ENCODE peak calls at places on chromosomes 5 and 9, in eight cellular contexts. H, I, R, O, E, K, M and W are unnamed samples.

GRCh38 chr9:134666801-134667200 is 25.2 kb downstream of the COL5A1 start:
- DNase-seq in H (no peak), I (no peak), R (no peak), O (no peak), E (no peak), K (no peak), M (no peak), W (no peak)

GRCh38 chr9:114853071-114853865 is 47.4 kb upstream of the TNFSF15 start:
- DNase-seq in H (no peak), I (no peak), R (peak; percentile 26), O (no peak), E (no peak), K (no peak), M (no peak), W (no peak)

GRCh38 chr5:170057311-170057710 is 48.4 kb upstream of the FOXI1 start:
- DNase-seq in H (no peak), I (no peak), R (no peak), O (peak; percentile 59), E (no peak), K (no peak), M (no peak), W (no peak)

GRCh38 chr5:147410496-147411395 is 99.1 kb downstream of the DPYSL3 start:
- DNase-seq in H (no peak), I (peak; percentile 45), R (no peak), O (no peak), E (no peak), K (no peak), M (peak; percentile 46), W (no peak)

GRCh38 chr9:19720374-19720773 is 68.5 kb downstream of the SLC24A2 start:
- DNase-seq in H (no peak), I (peak; percentile 70), R (no peak), O (no peak), E (no peak), K (no peak), M (no peak), W (no peak)

GRCh38 chr5:131082034-131082550 is 83.0 kb downstream of the HINT1 start:
- DNase-seq in H (no peak), I (peak; percentile 10), R (no peak), O (no peak), E (no peak), K (no peak), M (no peak), W (no peak)

GRCh38 chr9:69461488-69461887 is 136.5 kb downstream of the ENTREP1 start:
- DNase-seq in H (no peak), I (no peak), R (no peak), O (no peak), E (no peak), K (no peak), M (no peak), W (no peak)

GRCh38 chr5:94690778-94691177 is 72.3 kb downstream of the SLF1 start:
- DNase-seq in H (no peak), I (peak; percentile 10), R (no peak), O (no peak), E (no peak), K (no peak), M (no peak), W (no peak)

GRCh38 chr5:170393235-170393634 is 4.1 kb upstream of the KCNMB1 start:
- DNase-seq in H (peak; percentile 10), I (no peak), R (no peak), O (no peak), E (no peak), K (no peak), M (no peak), W (no peak)

GRCh38 chr9:82972446-82972845 is 90.5 kb downstream of the RASEF start:
- DNase-seq in H (no peak), I (no peak), R (peak; percentile 34), O (no peak), E (no peak), K (no peak), M (no peak), W (no peak)

GRCh38 chr5:25119654-25120053 is 474.9 kb upstream of the CDH10 start:
- DNase-seq in H (no peak), I (no peak), R (no peak), O (no peak), E (no peak), K (no peak), M (no peak), W (no peak)

GRCh38 chr9:116115731-116116353 is 37.7 kb upstream of the PAPPA start:
- DNase-seq in H (no peak), I (peak; percentile 83), R (no peak), O (no peak), E (no peak), K (no peak), M (no peak), W (no peak)

GRCh38 chr9:109499631-109500120 is 1.6 kb upstream of the PTPN3 start:
- DNase-seq in H (no peak), I (peak; percentile 63), R (peak; percentile 77), O (peak; percentile 68), E (peak; percentile 84), K (peak; percentile 82), M (peak; percentile 46), W (peak; percentile 77)

GRCh38 chr9:77647267-77647658 is 859 bp downstream of the GNA14 start:
- DNase-seq in H (no peak), I (no peak), R (no peak), O (no peak), E (no peak), K (no peak), M (no peak), W (no peak)

GRCh38 chr9:117344892-117345660 is 69.8 kb downstream of the ASTN2 start:
- DNase-seq in H (no peak), I (no peak), R (no peak), O (no peak), E (no peak), K (no peak), M (no peak), W (no peak)

GRCh38 chr5:142825378-142826089 is 55.4 kb downstream of the ARHGAP26 start:
- DNase-seq in H (no peak), I (no peak), R (no peak), O (no peak), E (no peak), K (no peak), M (no peak), W (no peak)

GRCh38 chr5:166354277-166354676 is 1937.2 kb upstream of the WWC1 start:
- DNase-seq in H (no peak), I (no peak), R (no peak), O (no peak), E (no peak), K (no peak), M (no peak), W (no peak)
- H3K9me3 ChIP-seq in H (no peaks in the 10 kb centered on the region), I (no peaks in the 10 kb centered on the region), R (no peaks in the 10 kb centered on the region), O (no peaks in the 10 kb centered on the region), E (no peaks in the 10 kb centered on the region), K (no peaks in the 10 kb centered on the region), M (no peaks in the 10 kb centered on the region), W (no peaks in the 10 kb centered on the region)

GRCh38 chr9:136848393-136849037 is 694 bp upstream of the PHPT1 start:
- DNase-seq in H (no peak), I (peak; percentile 16), R (peak; percentile 59), O (no peak), E (no peak), K (no peak), M (no peak), W (no peak)
- H3K4me1 ChIP-seq in H (peaks cover 31% of the 10 kb centered on the region), I (peaks cover 5% of the 10 kb centered on the region), R (peaks cover 14% of the 10 kb centered on the region), O (peaks cover 3% of the 10 kb centered on the region), E (no peaks in the 10 kb centered on the region), K (peaks cover 25% of the 10 kb centered on the region), M (peaks cover 36% of the 10 kb centered on the region), W (peaks cover 30% of the 10 kb centered on the region)

GRCh38 chr5:133706732-133707430 is 94.5 kb upstream of the FSTL4 start:
- DNase-seq in H (no peak), I (no peak), R (no peak), O (no peak), E (no peak), K (no peak), M (no peak), W (no peak)
- H3K9me3 ChIP-seq in H (no peaks in the 10 kb centered on the region), I (no peaks in the 10 kb centered on the region), R (no peaks in the 10 kb centered on the region), O (no peaks in the 10 kb centered on the region), E (no peaks in the 10 kb centered on the region), K (no peaks in the 10 kb centered on the region), M (no peaks in the 10 kb centered on the region), W (no peaks in the 10 kb centered on the region)

GRCh38 chr5:177458122-177458681 is 11.6 kb downstream of the PRR7 start:
- DNase-seq in H (no peak), I (no peak), R (no peak), O (no peak), E (no peak), K (no peak), M (no peak), W (no peak)
- H3K4me1 ChIP-seq in H (peaks cover 24% of the 10 kb centered on the region), I (peaks cover 9% of the 10 kb centered on the region), R (peaks cover 7% of the 10 kb centered on the region), O (no peaks in the 10 kb centered on the region), E (no peaks in the 10 kb centered on the region), K (peaks cover 5% of the 10 kb centered on the region), M (peaks cover 23% of the 10 kb centered on the region), W (peaks cover 15% of the 10 kb centered on the region)

GRCh38 chr5:154276932-154277331 is 86.4 kb downstream of the GALNT10 start:
- DNase-seq in H (no peak), I (peak; percentile 96), R (peak; percentile 43), O (peak; percentile 38), E (peak; percentile 68), K (no peak), M (peak; percentile 67), W (peak; percentile 69)
- H3K9me3 ChIP-seq in H (no peaks in the 10 kb centered on the region), I (no peaks in the 10 kb centered on the region), R (no peaks in the 10 kb centered on the region), O (no peaks in the 10 kb centered on the region), E (no peaks in the 10 kb centered on the region), K (no peaks in the 10 kb centered on the region), M (no peaks in the 10 kb centered on the region), W (no peaks in the 10 kb centered on the region)

DNA sequence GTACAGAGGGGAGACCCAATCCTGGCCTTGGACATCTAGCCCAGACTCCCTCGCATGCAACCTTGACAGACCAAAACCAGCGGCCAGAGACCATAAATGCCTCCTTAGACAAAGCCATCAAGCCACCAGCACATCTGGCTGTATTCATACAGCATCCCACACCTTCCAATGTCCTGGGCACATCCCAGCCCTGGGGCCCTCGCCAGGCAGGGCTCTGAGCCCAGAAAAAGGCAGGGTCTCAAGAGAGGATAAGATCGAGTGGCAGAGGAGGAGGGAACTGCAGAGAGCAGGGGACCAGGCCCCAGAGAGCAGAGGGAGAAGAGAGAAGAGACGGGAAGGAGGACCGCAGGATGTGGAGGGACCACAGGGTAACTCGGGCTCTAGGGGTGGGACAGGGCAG is 45.4 kb downstream of the CAMK2A start:
- DNase-seq in H (no peak), I (no peak), R (no peak), O (no peak), E (no peak), K (no peak), M (peak; percentile 41), W (no peak)
- H3K4me1 ChIP-seq in H (no peaks in the 10 kb centered on the region), I (peaks cover 57% of the 10 kb centered on the region), R (no peaks in the 10 kb centered on the region), O (no peaks in the 10 kb centered on the region), E (no peaks in the 10 kb centered on the region), K (no peaks in the 10 kb centered on the region), M (peaks cover 17% of the 10 kb centered on the region), W (peaks cover 48% of the 10 kb centered on the region)

GRCh38 chr5:11467588-11467987 is 436.7 kb downstream of the CTNND2 start:
- DNase-seq in H (no peak), I (no peak), R (no peak), O (no peak), E (no peak), K (no peak), M (no peak), W (no peak)

GRCh38 chr5:11468334-11469039 is 435.8 kb downstream of the CTNND2 start:
- DNase-seq in H (no peak), I (no peak), R (no peak), O (no peak), E (no peak), K (no peak), M (no peak), W (no peak)
- H3K9me3 ChIP-seq in H (no peaks in the 10 kb centered on the region), I (no peaks in the 10 kb centered on the region), R (no peaks in the 10 kb centered on the region), O (no peaks in the 10 kb centered on the region), E (no peaks in the 10 kb centered on the region), K (no peaks in the 10 kb centered on the region), M (no peaks in the 10 kb centered on the region), W (no peaks in the 10 kb centered on the region)